ENCODE peak calls at places on chromosomes 13 and 19, in five cellular contexts. H, B, M, F and C are unnamed samples.

GRCh38 chr19:42657551-42657950 is 62.8 kb upstream of the CEACAM8 start:
- DNase-seq in B (no peak), H (no peak), F (peak), M (no peak), C (no peak)

GRCh38 chr19:21824679-21825078 is 11.3 kb downstream of the ZNF43 start:
- DNase-seq in F (no peak), B (no peak), M (no peak), H (no peak), C (no peak)

GRCh38 chr13:23392313-23392712 is 41.2 kb downstream of the SACS start:
- DNase-seq in M (no peak), H (no peak), F (no peak), B (no peak), C (no peak)

GRCh38 chr19:41734156-41734555 is 21.2 kb upstream of the CEACAM6 start:
- DNase-seq in H (no peak), B (no peak), F (no peak), M (no peak), C (no peak)

GRCh38 chr13:52406629-52407028 is 657 bp upstream of the THSD1 start:
- DNase-seq in M (no peak), H (no peak), F (no peak), B (no peak), C (no peak)

GRCh38 chr19:38290631-38291147 is 13.4 kb upstream of the C19orf33 start:
- DNase-seq in F (peak), H (no peak), M (no peak), B (peak), C (peak)

GRCh38 chr19:36060430-36060829 is 5.7 kb downstream of the WDR62 start:
- DNase-seq in H (peak), M (peak), F (peak), B (peak), C (no peak)

GRCh38 chr19:17255150-17255621 is 9.4 kb downstream of the USHBP1 start:
- DNase-seq in F (no peak), H (no peak), M (no peak), B (no peak), C (no peak)

GRCh38 chr19:49042177-49042576 is 1.5 kb upstream of the CGB5 start:
- DNase-seq in M (no peak), F (peak), H (no peak), B (no peak), C (no peak)

GRCh38 chr13:32045963-32046785 is 14.6 kb downstream of the FRY start:
- DNase-seq in F (peak), M (no peak), H (peak), B (no peak), C (no peak)

GRCh38 chr13:27918041-27918917 is 1.5 kb upstream of the PDX1 start:
- DNase-seq in F (no peak), M (no peak), H (no peak), B (no peak), C (no peak)

GRCh38 chr13:53206455-53206854 is 177.8 kb downstream of the OLFM4 start:
- DNase-seq in M (no peak), F (no peak), B (no peak), H (peak), C (no peak)

GRCh38 chr19:15621801-15622200 is 6.8 kb downstream of the CYP4F8 start:
- DNase-seq in M (no peak), B (no peak), F (no peak), H (no peak), C (no peak)